ENCODE peak calls at places on chromosome 14, in seven cellular contexts. One of them, this sample, is unnamed.
A peak's percentile ranks its signal among the peaks of the same experiment; 100 is the strongest.

GRCh38 chr14:67413806-67414769 is 2.1 kb upstream of the PLEK2 start:
- DNase-seq in astrocyte of the spinal cord: peak; percentile 90
- DNase-seq in hippocampal formation: no peak
- DNase-seq in left ventricle myocardium inferior: no peak
- DNase-seq in RWPE1: peak; percentile 81
- DNase-seq in NCI-H1092: no peak
- DNase-seq in HTR-8/SVneo: peak; percentile 99
- DNase-seq in this sample: no peak

GRCh38 chr14:51521764-51522163 is 129.9 kb upstream of the FRMD6 start:
- DNase-seq in RWPE1: no peak
- DNase-seq in HTR-8/SVneo: no peak
- DNase-seq in hippocampal formation: no peak
- DNase-seq in NCI-H1092: no peak
- DNase-seq in left ventricle myocardium inferior: no peak
- DNase-seq in astrocyte of the spinal cord: peak; percentile 84
- DNase-seq in this sample: no peak

GRCh38 chr14:66992776-66993175 is 196.5 kb upstream of the GARIN2 start:
- DNase-seq in hippocampal formation: no peak
- DNase-seq in RWPE1: no peak
- DNase-seq in left ventricle myocardium inferior: no peak
- DNase-seq in NCI-H1092: no peak
- DNase-seq in astrocyte of the spinal cord: no peak
- DNase-seq in HTR-8/SVneo: no peak
- DNase-seq in this sample: no peak

GRCh38 chr14:21275261-21275858 is 4.5 kb upstream of the RPGRIP1 start:
- DNase-seq in RWPE1: no peak
- DNase-seq in NCI-H1092: no peak
- DNase-seq in astrocyte of the spinal cord: no peak
- DNase-seq in left ventricle myocardium inferior: no peak
- DNase-seq in HTR-8/SVneo: no peak
- DNase-seq in hippocampal formation: no peak
- DNase-seq in this sample: no peak

GRCh38 chr14:89723930-89724915 is 230.3 kb downstream of the EFCAB11 start:
- DNase-seq in RWPE1: no peak
- DNase-seq in hippocampal formation: no peak
- DNase-seq in left ventricle myocardium inferior: no peak
- DNase-seq in HTR-8/SVneo: no peak
- DNase-seq in NCI-H1092: no peak
- DNase-seq in astrocyte of the spinal cord: no peak
- DNase-seq in this sample: no peak

GRCh38 chr14:104080557-104081492 is 4.7 kb upstream of the ASPG start:
- DNase-seq in astrocyte of the spinal cord: no peak
- DNase-seq in hippocampal formation: no peak
- DNase-seq in left ventricle myocardium inferior: no peak
- DNase-seq in NCI-H1092: no peak
- DNase-seq in RWPE1: no peak
- DNase-seq in HTR-8/SVneo: no peak
- DNase-seq in this sample: no peak

GRCh38 chr14:69090187-69090789 is 62.6 kb downstream of the DCAF5 start:
- DNase-seq in NCI-H1092: peak; percentile 20
- DNase-seq in left ventricle myocardium inferior: no peak
- DNase-seq in HTR-8/SVneo: no peak
- DNase-seq in RWPE1: peak; percentile 47
- DNase-seq in hippocampal formation: no peak
- DNase-seq in astrocyte of the spinal cord: peak; percentile 34
- DNase-seq in this sample: peak; percentile 27

GRCh38 chr14:51283402-51283825 is 43.4 kb downstream of the TMX1 start:
- DNase-seq in astrocyte of the spinal cord: peak; percentile 95
- DNase-seq in RWPE1: peak; percentile 92
- DNase-seq in left ventricle myocardium inferior: no peak
- DNase-seq in HTR-8/SVneo: peak; percentile 76
- DNase-seq in NCI-H1092: peak; percentile 82
- DNase-seq in hippocampal formation: peak; percentile 83
- DNase-seq in this sample: no peak

GRCh38 chr14:32366995-32367394 is 37.9 kb downstream of the AKAP6 start:
- DNase-seq in HTR-8/SVneo: no peak
- DNase-seq in hippocampal formation: peak; percentile 62
- DNase-seq in left ventricle myocardium inferior: no peak
- DNase-seq in RWPE1: no peak
- DNase-seq in astrocyte of the spinal cord: peak; percentile 72
- DNase-seq in NCI-H1092: peak; percentile 46
- DNase-seq in this sample: no peak